ENCODE peak calls at places on chromosomes 1 and 21, in nine cellular contexts. L, J, I, B, R, X, O, T and H are unnamed samples.

GRCh38 chr1:22053018-22053860 is 730 bp downstream of the CDC42 start:
- DNase-seq in L (peak; percentile 69), J (peak; percentile 65), I (peak; percentile 50), B (peak; percentile 41), R (peak; percentile 58), X (peak; percentile 89), O (peak; percentile 72), T (peak; percentile 75), H (peak; percentile 89)

GRCh38 chr21:35525443-35525842 is 476.3 kb upstream of the RUNX1 start:
- DNase-seq in L (no peak), J (no peak), I (no peak), B (no peak), R (no peak), X (no peak), O (no peak), T (no peak), H (no peak)

GRCh38 chr1:44707959-44708831 is 22.8 kb downstream of the RNU5D-1 start:
- DNase-seq in L (peak; percentile 65), J (no peak), I (peak; percentile 54), B (no peak), R (peak; percentile 49), X (peak; percentile 69), O (no peak), T (no peak), H (no peak)

GRCh38 chr1:42713293-42713692 is 26.7 kb downstream of the CLDN19 start:
- DNase-seq in L (no peak), J (no peak), I (no peak), B (no peak), R (no peak), X (no peak), O (no peak), T (no peak), H (no peak)

GRCh38 chr1:111570781-111571181 is 48.8 kb upstream of the RAP1A start:
- DNase-seq in L (no peak), J (peak; percentile 14), I (no peak), B (no peak), R (peak; percentile 42), X (no peak), O (no peak), T (no peak), H (peak; percentile 11)

GRCh38 chr1:21653744-21654100 is 15.4 kb downstream of the RAP1GAP start:
- DNase-seq in L (no peak), J (no peak), I (no peak), B (no peak), R (no peak), X (no peak), O (no peak), T (no peak), H (peak; percentile 65)

GRCh38 chr1:22562584-22563551 is at the start of gene EPHA8:
- DNase-seq in L (no peak), J (no peak), I (no peak), B (no peak), R (no peak), X (no peak), O (no peak), T (no peak), H (no peak)

GRCh38 chr21:42635848-42636534 is 17.4 kb upstream of the PDE9A start:
- DNase-seq in L (no peak), J (no peak), I (no peak), B (no peak), R (no peak), X (no peak), O (no peak), T (no peak), H (no peak)

GRCh38 chr1:228109073-228109961 is at the start of gene MRPL55:
- DNase-seq in L (peak; percentile 93), J (peak; percentile 99), I (peak; percentile 92), B (peak; percentile 98), R (peak; percentile 100), X (peak; percentile 97), O (peak; percentile 98), T (peak; percentile 98), H (peak; percentile 99)

GRCh38 chr1:177884499-177885021 is 85.3 kb downstream of the SEC16B start:
- DNase-seq in L (peak; percentile 62), J (no peak), I (no peak), B (no peak), R (no peak), X (no peak), O (no peak), T (no peak), H (no peak)

GRCh38 chr1:201486158-201486557 is 17.2 kb upstream of the PHLDA3 start:
- DNase-seq in L (no peak), J (no peak), I (no peak), B (no peak), R (no peak), X (peak; percentile 94), O (no peak), T (no peak), H (no peak)

GRCh38 chr1:204885790-204886189 is 15.1 kb downstream of the NFASC start:
- DNase-seq in L (peak; percentile 84), J (no peak), I (no peak), B (no peak), R (no peak), X (peak; percentile 16), O (no peak), T (no peak), H (peak; percentile 49)

GRCh38 chr1:204891860-204892259 is 21.2 kb downstream of the NFASC start:
- DNase-seq in L (peak; percentile 65), J (no peak), I (no peak), B (no peak), R (no peak), X (no peak), O (no peak), T (no peak), H (peak; percentile 44)

GRCh38 chr1:204888294-204888693 is 17.6 kb downstream of the NFASC start:
- DNase-seq in L (peak; percentile 90), J (no peak), I (no peak), B (no peak), R (no peak), X (no peak), O (no peak), T (no peak), H (peak; percentile 51)

GRCh38 chr1:204887846-204888245 is 17.2 kb downstream of the NFASC start:
- DNase-seq in L (no peak), J (no peak), I (no peak), B (no peak), R (no peak), X (no peak), O (no peak), T (no peak), H (no peak)

GRCh38 chr1:204889681-204890373 is 19.2 kb downstream of the NFASC start:
- DNase-seq in L (peak; percentile 26), J (no peak), I (no peak), B (no peak), R (no peak), X (no peak), O (no peak), T (no peak), H (no peak)
- H3K4me3 ChIP-seq in L (no peak overlapping the region), J (no peak overlapping the region), I (no peak overlapping the region), B (no peak overlapping the region), R (no peak overlapping the region), X (no peak overlapping the region), O (no peak overlapping the region), T (no peak overlapping the region), H (no peak overlapping the region)

GRCh38 chr1:225811622-225812487 is 1.9 kb downstream of the EPHX1 start:
- DNase-seq in L (peak; percentile 25), J (peak; percentile 27), I (peak; percentile 48), B (no peak), R (no peak), X (no peak), O (no peak), T (no peak), H (peak; percentile 79)
- H3K4me3 ChIP-seq in L (peak overlapping the region; percentile 63), J (no peak overlapping the region), I (peak overlapping the region; percentile 87), B (peak overlapping the region; percentile 69), R (no peak overlapping the region), X (peak overlapping the region; percentile 72), O (no peak overlapping the region), T (no peak overlapping the region), H (peak overlapping the region; percentile 80)

GRCh38 chr1:196464545-196464944 is 143.7 kb downstream of the KCNT2 start:
- DNase-seq in L (peak; percentile 75), J (no peak), I (no peak), B (no peak), R (no peak), X (no peak), O (no peak), T (no peak), H (no peak)

GRCh38 chr1:196462101-196462500 is 146.1 kb downstream of the KCNT2 start:
- DNase-seq in L (no peak), J (no peak), I (no peak), B (no peak), R (no peak), X (peak; percentile 43), O (no peak), T (no peak), H (no peak)

GRCh38 chr1:196466656-196467055 is 141.6 kb downstream of the KCNT2 start:
- DNase-seq in L (peak; percentile 78), J (no peak), I (no peak), B (no peak), R (no peak), X (peak; percentile 36), O (no peak), T (no peak), H (peak; percentile 13)

GRCh38 chr1:196467230-196467629 is 141.0 kb downstream of the KCNT2 start:
- DNase-seq in L (peak; percentile 9), J (no peak), I (no peak), B (no peak), R (no peak), X (no peak), O (no peak), T (no peak), H (no peak)
- H3K4me3 ChIP-seq in L (no peak overlapping the region), J (no peak overlapping the region), I (no peak overlapping the region), B (no peak overlapping the region), R (no peak overlapping the region), X (no peak overlapping the region), O (no peak overlapping the region), T (no peak overlapping the region), H (peak overlapping the region; percentile 12)

GRCh38 chr1:185312361-185312760 is 4.7 kb downstream of the IVNS1ABP start:
- DNase-seq in L (no peak), J (no peak), I (no peak), B (no peak), R (no peak), X (no peak), O (no peak), T (no peak), H (no peak)

GRCh38 chr1:185316163-185317033 is 645 bp downstream of the IVNS1ABP start:
- DNase-seq in L (peak; percentile 93), J (peak; percentile 95), I (peak; percentile 74), B (peak; percentile 94), R (peak; percentile 97), X (peak; percentile 90), O (peak; percentile 91), T (peak; percentile 96), H (peak; percentile 97)

GRCh38 chr1:185315364-185316108 is 1.5 kb downstream of the IVNS1ABP start:
- DNase-seq in L (no peak), J (peak; percentile 33), I (peak; percentile 51), B (no peak), R (peak; percentile 80), X (no peak), O (no peak), T (no peak), H (no peak)

GRCh38 chr1:185311589-185312225 is 5.3 kb downstream of the IVNS1ABP start:
- DNase-seq in L (no peak), J (no peak), I (peak; percentile 10), B (no peak), R (no peak), X (no peak), O (no peak), T (no peak), H (no peak)

DNA sequence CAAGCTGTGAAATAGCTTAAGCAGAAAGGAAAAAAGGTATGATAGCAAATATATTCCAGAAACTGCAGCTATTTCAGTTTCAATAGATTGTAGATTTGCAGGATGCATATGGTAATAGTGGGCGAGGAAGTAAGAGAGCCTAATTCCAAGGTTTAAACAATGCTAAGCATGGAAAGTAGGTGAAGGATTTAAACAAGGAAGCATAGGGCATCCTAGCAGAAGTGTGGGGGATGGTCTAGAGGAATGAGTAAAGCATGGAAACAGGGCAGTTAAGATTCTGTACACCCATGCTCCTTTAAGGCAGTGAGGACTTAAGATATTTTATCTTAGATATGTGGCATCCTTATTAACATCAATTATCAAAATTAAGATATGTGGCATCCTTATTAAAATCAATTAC is 2.6 kb downstream of the IVNS1ABP start:
- DNase-seq in L (no peak), J (no peak), I (no peak), B (no peak), R (peak; percentile 43), X (no peak), O (no peak), T (no peak), H (no peak)
- H3K4me3 ChIP-seq in L (peak overlapping the region; percentile 89), J (no peak overlapping the region), I (peak overlapping the region; percentile 84), B (no peak overlapping the region), R (no peak overlapping the region), X (peak overlapping the region; percentile 94), O (peak overlapping the region; percentile 93), T (no peak overlapping the region), H (peak overlapping the region; percentile 94)